ENCODE peak calls at places on chromosomes 7 and 10, in nine cellular contexts. H, W, U, P, I, K, Y, B and C are unnamed samples.

GRCh38 chr10:43126759-43127424 is 11.4 kb upstream of the CSGALNACT2 start:
- ATAC-seq in U (no peak), K (no peak), I (no peak), W (no peak), H (no peak), B (no peak), P (no peak), Y (no peak), C (no peak)

GRCh38 chr10:27745719-27746363 is at the start of gene MKX:
- ATAC-seq in U (no peak), W (peak), I (no peak), B (peak), P (no peak), H (no peak), K (no peak), Y (peak), C (peak)

GRCh38 chr7:431658-432111 is 88.0 kb downstream of the PDGFA start:
- ATAC-seq in B (no peak), I (peak), Y (peak), H (no peak), W (peak), P (no peak), U (peak), K (peak), C (peak)

GRCh38 chr10:5616871-5617270 is 49.5 kb downstream of the ASB13 start:
- ATAC-seq in K (no peak), Y (no peak), I (no peak), P (no peak), H (no peak), W (no peak), U (peak), B (no peak), C (peak)

GRCh38 chr7:92071032-92071431 is 63.2 kb downstream of the CYP51A1 start:
- ATAC-seq in H (no peak), I (peak), P (no peak), B (no peak), K (no peak), U (no peak), W (no peak), Y (peak), C (no peak)

GRCh38 chr10:72062341-72062740 is 26.0 kb downstream of the SPOCK2 start:
- ATAC-seq in P (no peak), Y (no peak), I (no peak), B (no peak), K (no peak), W (no peak), H (peak), U (no peak), C (no peak)

GRCh38 chr7:123711832-123712293 is 36.9 kb downstream of the WASL start:
- ATAC-seq in I (peak), Y (no peak), P (no peak), B (peak), H (no peak), K (no peak), U (no peak), W (no peak), C (no peak)

GRCh38 chr7:49845626-49846025 is 72.2 kb downstream of the VWC2 start:
- ATAC-seq in W (no peak), U (peak), I (no peak), H (no peak), B (no peak), P (no peak), K (no peak), Y (no peak), C (no peak)

GRCh38 chr7:18420758-18421157 is 74.8 kb upstream of the HDAC9 start:
- ATAC-seq in I (no peak), W (no peak), P (peak), U (no peak), K (no peak), H (no peak), B (no peak), Y (no peak), C (no peak)

GRCh38 chr7:94251-94801 is 98.0 kb upstream of the FAM20C start:
- ATAC-seq in K (no peak), H (no peak), Y (no peak), B (no peak), I (no peak), W (no peak), U (no peak), P (no peak), C (no peak)

GRCh38 chr7:32900415-32900814 is 8.9 kb upstream of the KBTBD2 start:
- ATAC-seq in P (no peak), K (no peak), U (no peak), Y (no peak), I (no peak), H (no peak), W (no peak), B (no peak), C (no peak)

GRCh38 chr10:85926986-85927385 is 439.6 kb downstream of the GRID1 start:
- ATAC-seq in U (no peak), P (peak), Y (no peak), W (no peak), K (no peak), I (no peak), H (no peak), B (no peak), C (no peak)

GRCh38 chr7:83429493-83429892 is 219.4 kb downstream of the SEMA3E start:
- ATAC-seq in I (no peak), Y (no peak), U (no peak), W (no peak), B (no peak), K (peak), H (no peak), P (no peak), C (no peak)

GRCh38 chr10:89032141-89032814 is 41.7 kb downstream of the FAS start:
- ATAC-seq in Y (peak), U (peak), P (peak), K (peak), B (peak), H (no peak), I (peak), W (peak), C (no peak)

DNA sequence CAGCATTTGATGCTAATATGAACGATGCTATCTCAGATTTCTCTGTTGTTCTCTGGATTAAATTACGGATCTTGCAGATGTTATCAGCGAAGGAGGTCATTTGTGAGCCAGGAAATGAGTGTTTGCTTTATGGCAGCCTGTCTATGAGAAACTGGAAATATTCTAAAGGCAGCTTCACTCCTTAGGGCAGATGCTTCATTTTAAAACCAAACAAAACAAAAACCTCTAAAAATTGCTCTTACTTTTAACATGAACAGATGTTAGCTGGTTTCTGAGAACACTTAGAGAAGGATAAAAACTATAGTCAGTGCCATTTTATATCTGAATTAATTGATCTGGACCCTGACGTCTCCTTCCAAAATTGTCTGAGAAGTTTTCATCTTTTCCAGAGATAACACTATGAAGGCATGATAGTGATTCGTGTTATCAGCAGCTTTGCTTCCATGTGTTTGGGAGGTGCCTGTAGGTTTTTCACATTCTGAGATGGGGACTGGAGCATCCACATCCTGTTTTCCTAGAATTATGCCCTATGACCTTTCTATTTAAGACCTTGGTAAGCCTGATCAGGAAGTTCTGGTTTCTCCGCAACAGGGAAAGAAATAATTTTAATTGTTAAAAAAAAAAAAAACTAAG is 53.1 kb downstream of the CPED1 start:
- ATAC-seq in Y (no peak), U (peak), W (no peak), H (no peak), B (no peak), I (peak), P (no peak), K (no peak), C (no peak)
- H3K27ac ChIP-seq in Y (no peak), U (peak), W (peak), H (no peak), B (no peak), I (peak), P (no peak), K (no peak), C (no peak)

DNA sequence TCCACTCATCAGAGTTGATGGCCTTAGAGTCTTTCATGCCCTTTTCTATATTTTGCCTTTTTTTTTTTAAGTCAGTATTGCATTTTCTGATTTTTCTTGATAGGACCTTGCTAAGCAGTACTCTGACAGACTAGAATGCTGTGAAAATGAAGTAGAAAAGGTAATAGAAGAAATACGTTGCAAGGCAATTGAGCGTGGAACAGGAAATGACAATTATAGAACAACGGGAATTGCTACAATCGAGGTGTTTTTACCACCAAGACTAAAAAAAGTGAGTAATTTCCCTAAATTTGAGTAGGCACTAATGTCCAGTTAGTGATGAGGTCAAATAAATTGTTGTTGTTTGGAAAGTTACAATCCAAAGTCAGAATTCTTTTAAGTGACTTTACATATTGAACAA is 7.4 kb downstream of the NUB1 start:
- ATAC-seq in K (no peak), U (no peak), P (no peak), H (no peak), B (no peak), I (no peak), W (no peak), Y (no peak), C (no peak)
- H3K27ac ChIP-seq in K (peak), U (no peak), P (no peak), H (peak), B (peak), I (peak), W (peak), Y (peak), C (no peak)

GRCh38 chr10:34480345-34480744 is 334.8 kb downstream of the PARD3 start:
- ATAC-seq in U (no peak), B (no peak), I (no peak), Y (peak), W (no peak), K (no peak), P (no peak), H (no peak), C (no peak)

GRCh38 chr10:34475222-34475621 is 339.9 kb downstream of the PARD3 start:
- ATAC-seq in I (no peak), Y (no peak), H (no peak), P (no peak), B (no peak), W (no peak), K (no peak), U (no peak), C (no peak)

GRCh38 chr10:34476607-34477006 is 338.5 kb downstream of the PARD3 start:
- ATAC-seq in Y (no peak), B (no peak), P (peak), H (no peak), U (no peak), K (no peak), I (no peak), W (no peak), C (no peak)

GRCh38 chr10:34477229-34477628 is 337.9 kb downstream of the PARD3 start:
- ATAC-seq in I (no peak), K (no peak), H (no peak), P (no peak), B (no peak), W (no peak), Y (no peak), U (no peak), C (no peak)

DNA sequence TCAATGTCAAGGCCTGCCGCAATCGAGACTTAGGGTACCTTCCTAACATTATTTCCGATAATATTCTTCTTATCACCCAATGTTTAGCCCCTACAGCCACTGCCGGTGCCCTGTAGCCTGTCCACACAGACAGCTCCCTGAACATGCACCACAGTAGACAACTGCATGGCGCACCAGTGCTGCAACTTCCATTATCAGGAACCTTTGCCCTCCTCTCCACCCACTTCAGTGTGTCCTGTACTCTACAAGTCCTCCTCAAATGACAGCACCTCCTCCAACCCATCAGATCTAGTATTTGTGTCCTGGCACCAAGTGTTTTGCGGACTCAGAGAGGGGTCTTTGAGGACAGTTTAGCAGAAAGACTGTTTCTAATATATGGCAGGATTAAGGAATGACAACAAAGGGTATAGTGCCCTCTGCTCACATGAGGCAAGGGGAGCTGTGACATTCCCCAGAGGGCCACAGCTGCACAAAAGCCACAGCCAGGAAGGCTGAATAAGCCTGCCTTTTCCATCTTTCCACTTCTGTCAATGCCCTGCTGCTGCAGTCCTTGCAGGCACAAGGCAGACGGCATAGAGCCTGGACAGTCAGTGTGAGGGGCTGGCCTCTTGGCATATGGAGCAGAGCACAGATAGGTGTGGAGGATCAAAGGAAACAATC is 335.4 kb downstream of the PARD3 start:
- ATAC-seq in K (no peak), H (no peak), U (peak), B (no peak), Y (no peak), W (no peak), I (no peak), P (no peak), C (no peak)
- H3K27ac ChIP-seq in K (no peak), H (no peak), U (no peak), B (no peak), Y (no peak), W (no peak), I (no peak), P (no peak), C (no peak)

DNA sequence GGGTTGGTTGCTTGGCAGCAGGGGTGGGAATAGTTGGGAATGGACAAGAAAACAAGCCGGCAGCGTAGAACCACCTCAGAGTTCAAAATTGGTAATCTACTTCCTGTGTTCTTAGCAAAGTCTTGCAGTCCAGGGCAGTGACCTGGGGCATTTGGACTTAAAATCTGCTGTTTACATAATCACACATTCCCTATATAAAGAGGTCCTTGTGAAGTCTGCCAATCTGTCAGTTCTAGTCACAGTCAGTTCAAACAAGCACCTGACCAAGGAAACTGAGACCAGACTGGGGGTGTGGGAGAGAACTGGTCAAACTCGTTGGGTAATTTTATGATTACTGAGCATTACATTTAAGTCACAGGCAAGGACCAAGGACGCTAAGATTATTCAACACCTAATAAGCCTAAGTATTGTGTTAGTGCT is 167.8 kb downstream of the CPEB3 start:
- ATAC-seq in U (peak), H (no peak), I (no peak), K (no peak), Y (peak), W (peak), P (peak), B (peak), C (no peak)
- H3K27ac ChIP-seq in U (peak), H (no peak), I (no peak), K (peak), Y (peak), W (peak), P (no peak), B (peak), C (peak)

GRCh38 chr10:74837750-74838149 is 11.3 kb downstream of the KAT6B start:
- ATAC-seq in Y (no peak), K (no peak), H (no peak), B (no peak), U (no peak), W (no peak), I (no peak), P (no peak), C (no peak)

GRCh38 chr10:74841265-74841973 is 15.0 kb downstream of the KAT6B start:
- ATAC-seq in P (no peak), H (no peak), B (peak), W (no peak), Y (peak), I (no peak), K (no peak), U (peak), C (no peak)

GRCh38 chr10:74842301-74842700 is 15.9 kb downstream of the KAT6B start:
- ATAC-seq in W (no peak), U (no peak), H (no peak), P (no peak), B (no peak), K (no peak), Y (no peak), I (no peak), C (peak)

GRCh38 chr10:74836855-74837254 is 10.5 kb downstream of the KAT6B start:
- ATAC-seq in B (peak), P (no peak), U (no peak), K (no peak), I (no peak), H (no peak), Y (no peak), W (no peak), C (peak)

GRCh38 chr10:74839708-74840107 is 13.3 kb downstream of the KAT6B start:
- ATAC-seq in P (no peak), W (no peak), K (no peak), I (no peak), B (no peak), U (no peak), Y (no peak), H (no peak), C (peak)
- H3K27ac ChIP-seq in P (no peak), W (no peak), K (no peak), I (no peak), B (no peak), U (no peak), Y (no peak), H (no peak), C (peak)

GRCh38 chr10:60572511-60573194 is 183.0 kb upstream of the ANK3 start:
- ATAC-seq in H (peak), Y (peak), P (peak), W (peak), I (no peak), U (peak), K (peak), B (no peak), C (no peak)
- H3K27ac ChIP-seq in H (no peak), Y (no peak), P (no peak), W (no peak), I (no peak), U (peak), K (no peak), B (no peak), C (no peak)

GRCh38 chr10:70221030-70221429 is 12.2 kb downstream of the PPA1 start:
- ATAC-seq in P (no peak), K (no peak), Y (no peak), U (no peak), I (no peak), H (no peak), W (no peak), B (no peak), C (no peak)
- H3K27ac ChIP-seq in P (peak), K (peak), Y (peak), U (no peak), I (no peak), H (no peak), W (peak), B (no peak), C (peak)

GRCh38 chr10:18144928-18145327 is 4.7 kb downstream of the CACNB2 start:
- ATAC-seq in K (no peak), Y (no peak), I (no peak), H (no peak), P (no peak), U (peak), W (peak), B (peak), C (peak)
- H3K27ac ChIP-seq in K (no peak), Y (no peak), I (no peak), H (no peak), P (no peak), U (no peak), W (no peak), B (peak), C (peak)

GRCh38 chr7:42186181-42186580 is 50.8 kb downstream of the GLI3 start:
- ATAC-seq in U (no peak), B (no peak), K (peak), P (no peak), Y (no peak), W (no peak), I (peak), H (no peak), C (no peak)
- H3K27ac ChIP-seq in U (no peak), B (no peak), K (no peak), P (no peak), Y (no peak), W (no peak), I (no peak), H (no peak), C (no peak)

GRCh38 chr10:92298487-92298886 is 7.5 kb downstream of the MARCHF5 start:
- ATAC-seq in B (no peak), U (peak), I (no peak), P (no peak), W (no peak), H (no peak), K (no peak), Y (no peak), C (no peak)

GRCh38 chr10:92305133-92306072 is 14.4 kb downstream of the MARCHF5 start:
- ATAC-seq in P (no peak), K (no peak), U (no peak), B (no peak), Y (no peak), W (no peak), I (no peak), H (no peak), C (no peak)

GRCh38 chr10:92304061-92304460 is 13.1 kb downstream of the MARCHF5 start:
- ATAC-seq in B (no peak), P (no peak), W (no peak), K (no peak), I (no peak), Y (no peak), H (no peak), U (no peak), C (no peak)

GRCh38 chr10:92303096-92303495 is 12.1 kb downstream of the MARCHF5 start:
- ATAC-seq in I (no peak), P (no peak), B (no peak), Y (no peak), K (no peak), U (no peak), W (no peak), H (no peak), C (no peak)
- H3K27ac ChIP-seq in I (no peak), P (no peak), B (no peak), Y (no peak), K (no peak), U (no peak), W (no peak), H (no peak), C (no peak)